ENCODE peak calls at places on chromosomes 7 and 10, in six cellular contexts. One of them, this sample, is unnamed.

GRCh38 chr10:12726971-12727831 is 274.3 kb downstream of the CCDC3 start:
- DNase-seq in aorta: no peak
- DNase-seq in gastrocnemius medialis: no peak
- DNase-seq in caudate nucleus: no peak
- DNase-seq in NCI-H510A: no peak
- DNase-seq in glutamatergic neuron: no peak
- DNase-seq in this sample: no peak

GRCh38 chr7:111529507-111530355 is 32.6 kb downstream of the IMMP2L start:
- DNase-seq in NCI-H510A: no peak
- DNase-seq in gastrocnemius medialis: no peak
- DNase-seq in aorta: no peak
- DNase-seq in caudate nucleus: no peak
- DNase-seq in glutamatergic neuron: no peak
- DNase-seq in this sample: no peak

GRCh38 chr10:98328163-98328562 is 60.2 kb upstream of the LOXL4 start:
- DNase-seq in caudate nucleus: no peak
- DNase-seq in glutamatergic neuron: no peak
- DNase-seq in aorta: no peak
- DNase-seq in NCI-H510A: no peak
- DNase-seq in gastrocnemius medialis: no peak
- DNase-seq in this sample: no peak

GRCh38 chr10:102850025-102850518 is 4.0 kb upstream of the BORCS7 start:
- DNase-seq in aorta: no peak
- DNase-seq in NCI-H510A: no peak
- DNase-seq in glutamatergic neuron: no peak
- DNase-seq in gastrocnemius medialis: no peak
- DNase-seq in caudate nucleus: no peak
- DNase-seq in this sample: no peak

GRCh38 chr7:27576360-27576944 is 86.2 kb downstream of the HIBADH start:
- DNase-seq in glutamatergic neuron: no peak
- DNase-seq in gastrocnemius medialis: no peak
- DNase-seq in NCI-H510A: no peak
- DNase-seq in caudate nucleus: no peak
- DNase-seq in aorta: no peak
- DNase-seq in this sample: peak; percentile 31

GRCh38 chr7:3156508-3156907 is 112.8 kb upstream of the CARD11 start:
- DNase-seq in aorta: no peak
- DNase-seq in gastrocnemius medialis: no peak
- DNase-seq in glutamatergic neuron: no peak
- DNase-seq in NCI-H510A: no peak
- DNase-seq in caudate nucleus: no peak
- DNase-seq in this sample: no peak

GRCh38 chr7:82594665-82595064 is 151.1 kb upstream of the CACNA2D1 start:
- DNase-seq in gastrocnemius medialis: no peak
- DNase-seq in NCI-H510A: no peak
- DNase-seq in caudate nucleus: no peak
- DNase-seq in glutamatergic neuron: no peak
- DNase-seq in aorta: no peak
- DNase-seq in this sample: no peak

GRCh38 chr7:110774066-110774465 is 316.9 kb upstream of the LRRN3 start:
- DNase-seq in NCI-H510A: peak; percentile 12
- DNase-seq in gastrocnemius medialis: no peak
- DNase-seq in caudate nucleus: no peak
- DNase-seq in aorta: no peak
- DNase-seq in glutamatergic neuron: no peak
- DNase-seq in this sample: no peak

GRCh38 chr7:22549667-22550513 is 49.9 kb upstream of the STEAP1B start:
- DNase-seq in NCI-H510A: peak; percentile 75
- DNase-seq in gastrocnemius medialis: no peak
- DNase-seq in caudate nucleus: no peak
- DNase-seq in glutamatergic neuron: peak; percentile 78
- DNase-seq in aorta: no peak
- DNase-seq in this sample: no peak

GRCh38 chr10:89301231-89301630 is 615 bp upstream of the IFIT2 start:
- DNase-seq in aorta: peak; percentile 48
- DNase-seq in NCI-H510A: no peak
- DNase-seq in caudate nucleus: no peak
- DNase-seq in glutamatergic neuron: no peak
- DNase-seq in gastrocnemius medialis: no peak
- DNase-seq in this sample: peak; percentile 62

GRCh38 chr10:76333331-76333730 is 901.9 kb downstream of the LRMDA start:
- DNase-seq in glutamatergic neuron: no peak
- DNase-seq in gastrocnemius medialis: no peak
- DNase-seq in aorta: no peak
- DNase-seq in caudate nucleus: no peak
- DNase-seq in NCI-H510A: no peak
- DNase-seq in this sample: no peak

GRCh38 chr7:116249969-116250553 is 39.7 kb downstream of the TES start:
- DNase-seq in aorta: no peak
- DNase-seq in NCI-H510A: no peak
- DNase-seq in gastrocnemius medialis: no peak
- DNase-seq in caudate nucleus: no peak
- DNase-seq in glutamatergic neuron: peak; percentile 40
- DNase-seq in this sample: no peak

GRCh38 chr10:23341004-23341403 is 3.6 kb downstream of the C10orf67 start:
- DNase-seq in aorta: no peak
- DNase-seq in NCI-H510A: no peak
- DNase-seq in gastrocnemius medialis: no peak
- DNase-seq in glutamatergic neuron: no peak
- DNase-seq in caudate nucleus: no peak
- DNase-seq in this sample: no peak

GRCh38 chr10:129949411-129950335 is 14.4 kb downstream of the EBF3 start:
- DNase-seq in aorta: no peak
- DNase-seq in glutamatergic neuron: peak; percentile 69
- DNase-seq in gastrocnemius medialis: peak; percentile 46
- DNase-seq in NCI-H510A: no peak
- DNase-seq in caudate nucleus: no peak
- DNase-seq in this sample: no peak

GRCh38 chr7:134334408-134334807 is 17.7 kb upstream of the SLC35B4 start:
- DNase-seq in glutamatergic neuron: no peak
- DNase-seq in caudate nucleus: no peak
- DNase-seq in aorta: no peak
- DNase-seq in gastrocnemius medialis: no peak
- DNase-seq in NCI-H510A: no peak
- DNase-seq in this sample: no peak

GRCh38 chr7:155781433-155781832 is 30.8 kb downstream of the SHH start:
- DNase-seq in aorta: no peak
- DNase-seq in NCI-H510A: no peak
- DNase-seq in caudate nucleus: no peak
- DNase-seq in glutamatergic neuron: no peak
- DNase-seq in gastrocnemius medialis: no peak
- DNase-seq in this sample: no peak

GRCh38 chr10:5310914-5311313 is 53.9 kb upstream of the UCN3 start:
- DNase-seq in glutamatergic neuron: no peak
- DNase-seq in caudate nucleus: no peak
- DNase-seq in aorta: no peak
- DNase-seq in NCI-H510A: no peak
- DNase-seq in gastrocnemius medialis: no peak
- DNase-seq in this sample: no peak

GRCh38 chr7:132783824-132784223 is 207.6 kb upstream of the PLXNA4 start:
- DNase-seq in NCI-H510A: peak; percentile 11
- DNase-seq in glutamatergic neuron: no peak
- DNase-seq in caudate nucleus: no peak
- DNase-seq in aorta: no peak
- DNase-seq in gastrocnemius medialis: no peak
- DNase-seq in this sample: no peak

GRCh38 chr10:75143353-75143752 is 31.9 kb downstream of the SAMD8 start:
- DNase-seq in caudate nucleus: no peak
- DNase-seq in NCI-H510A: no peak
- DNase-seq in aorta: no peak
- DNase-seq in gastrocnemius medialis: no peak
- DNase-seq in glutamatergic neuron: no peak
- DNase-seq in this sample: no peak

GRCh38 chr7:55593172-55593514 is 20.8 kb upstream of the VOPP1 start:
- DNase-seq in glutamatergic neuron: no peak
- DNase-seq in gastrocnemius medialis: no peak
- DNase-seq in aorta: no peak
- DNase-seq in caudate nucleus: no peak
- DNase-seq in NCI-H510A: no peak
- DNase-seq in this sample: no peak

GRCh38 chr10:31709501-31709900 is 219.1 kb downstream of the ARHGAP12 start:
- DNase-seq in gastrocnemius medialis: no peak
- DNase-seq in NCI-H510A: no peak
- DNase-seq in glutamatergic neuron: no peak
- DNase-seq in aorta: no peak
- DNase-seq in caudate nucleus: no peak
- DNase-seq in this sample: no peak

GRCh38 chr7:128909605-128910568 is 622 bp downstream of the KCP start:
- DNase-seq in gastrocnemius medialis: no peak
- DNase-seq in glutamatergic neuron: no peak
- DNase-seq in NCI-H510A: no peak
- DNase-seq in caudate nucleus: no peak
- DNase-seq in aorta: no peak
- DNase-seq in this sample: no peak

GRCh38 chr10:118725784-118726507 is 28.8 kb downstream of the CACUL1 start:
- DNase-seq in glutamatergic neuron: no peak
- DNase-seq in NCI-H510A: no peak
- DNase-seq in gastrocnemius medialis: no peak
- DNase-seq in aorta: no peak
- DNase-seq in caudate nucleus: no peak
- DNase-seq in this sample: no peak

GRCh38 chr7:40436761-40437160 is 302.0 kb downstream of the SUGCT start:
- DNase-seq in NCI-H510A: no peak
- DNase-seq in aorta: no peak
- DNase-seq in caudate nucleus: no peak
- DNase-seq in gastrocnemius medialis: no peak
- DNase-seq in glutamatergic neuron: no peak
- DNase-seq in this sample: no peak

GRCh38 chr10:1166101-1166827 is 110.1 kb downstream of the WDR37 start:
- DNase-seq in caudate nucleus: no peak
- DNase-seq in glutamatergic neuron: no peak
- DNase-seq in gastrocnemius medialis: no peak
- DNase-seq in NCI-H510A: no peak
- DNase-seq in aorta: no peak
- DNase-seq in this sample: no peak

GRCh38 chr10:87656431-87657072 is 3.1 kb upstream of the PAPSS2 start:
- DNase-seq in NCI-H510A: no peak
- DNase-seq in caudate nucleus: no peak
- DNase-seq in gastrocnemius medialis: no peak
- DNase-seq in aorta: no peak
- DNase-seq in glutamatergic neuron: no peak
- DNase-seq in this sample: peak; percentile 23

GRCh38 chr10:103491729-103492364 is 1.7 kb upstream of the NEURL1 start:
- DNase-seq in glutamatergic neuron: peak; percentile 83
- DNase-seq in aorta: no peak
- DNase-seq in NCI-H510A: peak; percentile 69
- DNase-seq in caudate nucleus: no peak
- DNase-seq in gastrocnemius medialis: no peak
- DNase-seq in this sample: no peak

GRCh38 chr10:97713351-97713827 is at the start of gene MARVELD1:
- DNase-seq in aorta: peak; percentile 90
- DNase-seq in caudate nucleus: no peak
- DNase-seq in NCI-H510A: peak; percentile 54
- DNase-seq in glutamatergic neuron: peak; percentile 61
- DNase-seq in gastrocnemius medialis: peak; percentile 45
- DNase-seq in this sample: peak; percentile 49

GRCh38 chr10:99630439-99630838 is 10.2 kb upstream of the SLC25A28 start:
- DNase-seq in glutamatergic neuron: no peak
- DNase-seq in caudate nucleus: no peak
- DNase-seq in gastrocnemius medialis: no peak
- DNase-seq in NCI-H510A: no peak
- DNase-seq in aorta: no peak
- DNase-seq in this sample: no peak

GRCh38 chr7:155230169-155230593 is 67.5 kb upstream of the INSIG1 start:
- DNase-seq in aorta: no peak
- DNase-seq in gastrocnemius medialis: peak; percentile 81
- DNase-seq in caudate nucleus: peak; percentile 79
- DNase-seq in NCI-H510A: no peak
- DNase-seq in glutamatergic neuron: peak; percentile 49
- DNase-seq in this sample: peak; percentile 90

GRCh38 chr10:3435671-3436070 is 263.1 kb upstream of the PITRM1 start:
- DNase-seq in aorta: no peak
- DNase-seq in caudate nucleus: no peak
- DNase-seq in NCI-H510A: no peak
- DNase-seq in gastrocnemius medialis: no peak
- DNase-seq in glutamatergic neuron: no peak
- DNase-seq in this sample: no peak

GRCh38 chr7:138663741-138664710 is 37.1 kb downstream of the SVOPL start:
- DNase-seq in caudate nucleus: peak; percentile 34
- DNase-seq in aorta: no peak
- DNase-seq in glutamatergic neuron: peak; percentile 32
- DNase-seq in gastrocnemius medialis: no peak
- DNase-seq in NCI-H510A: peak; percentile 8
- DNase-seq in this sample: peak; percentile 23

GRCh38 chr7:91348686-91349085 is 84.5 kb downstream of the FZD1 start:
- DNase-seq in glutamatergic neuron: no peak
- DNase-seq in NCI-H510A: no peak
- DNase-seq in gastrocnemius medialis: no peak
- DNase-seq in caudate nucleus: no peak
- DNase-seq in aorta: no peak
- DNase-seq in this sample: no peak

GRCh38 chr7:16543456-16543855 is 16.8 kb downstream of the LRRC72 start:
- DNase-seq in glutamatergic neuron: no peak
- DNase-seq in aorta: no peak
- DNase-seq in NCI-H510A: no peak
- DNase-seq in caudate nucleus: no peak
- DNase-seq in gastrocnemius medialis: no peak
- DNase-seq in this sample: no peak

GRCh38 chr7:158228986-158229385 is 358.6 kb downstream of the PTPRN2 start:
- DNase-seq in caudate nucleus: no peak
- DNase-seq in gastrocnemius medialis: no peak
- DNase-seq in NCI-H510A: no peak
- DNase-seq in glutamatergic neuron: no peak
- DNase-seq in aorta: no peak
- DNase-seq in this sample: no peak